ENCODE peak calls at places on chromosome 1, in nine cellular contexts. R is effector memory CD4-positive, alpha-beta T cell; V is heart left ventricle; C is Panc1; O is ELF-1; D is body of pancreas; E is HT-29; U is NAMALWA; S is occipital lobe. W is an unnamed sample.

GRCh38 chr1:15386128-15386824 is 23.4 kb upstream of the EFHD2 start:
- DNase-seq in O (peak; percentile 33), V (no peak), R (no peak), U (no peak), D (no peak), E (no peak), C (no peak), S (peak; percentile 33), W (no peak)

GRCh38 chr1:39167632-39168209 is 36.8 kb upstream of the MACF1 start:
- DNase-seq in D (no peak), E (no peak), S (no peak), V (no peak), U (no peak), O (no peak), C (no peak), R (no peak), W (no peak)

GRCh38 chr1:170414989-170415733 is 116.8 kb upstream of the GORAB start:
- DNase-seq in S (no peak), U (no peak), E (no peak), O (no peak), D (no peak), R (no peak), C (no peak), V (peak; percentile 27), W (no peak)

GRCh38 chr1:40977721-40978120 is 1.8 kb upstream of the CTPS1 start:
- DNase-seq in S (no peak), C (no peak), U (no peak), R (no peak), D (no peak), O (peak; percentile 50), E (no peak), V (no peak), W (no peak)

GRCh38 chr1:246728311-246728710 is 4.1 kb downstream of the SCCPDH start:
- DNase-seq in S (no peak), U (no peak), C (no peak), V (no peak), R (no peak), E (no peak), D (no peak), O (no peak), W (no peak)

GRCh38 chr1:5369223-5369622 is 623.0 kb downstream of the NPHP4 start:
- DNase-seq in C (no peak), R (no peak), O (no peak), D (no peak), E (no peak), V (no peak), S (no peak), U (no peak), W (no peak)

GRCh38 chr1:85134583-85135455 is 66.0 kb downstream of the SYDE2 start:
- DNase-seq in C (no peak), O (peak; percentile 17), U (no peak), V (no peak), R (no peak), D (peak; percentile 15), E (no peak), S (no peak), W (peak; percentile 69)

GRCh38 chr1:108327534-108328462 is 83.9 kb upstream of the NBPF4 start:
- DNase-seq in U (no peak), V (no peak), R (no peak), E (peak; percentile 20), O (peak; percentile 72), C (no peak), S (no peak), D (no peak), W (no peak)

GRCh38 chr1:157448666-157449065 is 103.6 kb downstream of the FCRL5 start:
- DNase-seq in E (no peak), C (no peak), R (no peak), V (no peak), O (no peak), S (no peak), U (no peak), D (no peak), W (no peak)

GRCh38 chr1:28512058-28512611 is 6.3 kb downstream of the RCC1 start:
- DNase-seq in D (no peak), R (no peak), E (no peak), U (peak; percentile 50), C (no peak), V (no peak), O (peak; percentile 67), S (no peak), W (no peak)

GRCh38 chr1:185213086-185213485 is 56.1 kb downstream of the SWT1 start:
- DNase-seq in V (no peak), E (no peak), C (no peak), D (no peak), U (no peak), O (no peak), R (no peak), S (no peak), W (no peak)

GRCh38 chr1:97936976-97937375 is 16.1 kb upstream of the DPYD start:
- DNase-seq in U (peak; percentile 14), C (no peak), R (no peak), D (no peak), E (no peak), S (peak; percentile 37), O (no peak), V (no peak), W (no peak)

GRCh38 chr1:51301152-51301843 is 29.1 kb downstream of the TTC39A start:
- DNase-seq in C (no peak), R (no peak), S (no peak), D (no peak), U (no peak), E (no peak), O (no peak), V (no peak), W (no peak)

GRCh38 chr1:18965206-18966173 is 9.0 kb upstream of the IFFO2 start:
- DNase-seq in U (no peak), O (peak; percentile 94), C (no peak), E (no peak), S (no peak), D (no peak), V (no peak), R (no peak), W (no peak)

GRCh38 chr1:41526956-41527561 is 42.6 kb upstream of the EDN2 start:
- DNase-seq in E (no peak), U (no peak), R (no peak), O (no peak), V (no peak), S (no peak), C (no peak), D (no peak), W (no peak)

GRCh38 chr1:218711021-218711420 is 365.9 kb downstream of the TGFB2 start:
- DNase-seq in E (no peak), S (no peak), C (no peak), O (no peak), D (no peak), R (no peak), U (no peak), V (no peak), W (no peak)

W was measured in lower lobe of right lung.